ENCODE peak calls at places on chromosome 18, in seven cellular contexts. One of them, this sample, is unnamed.

GRCh38 chr18:9750112-9750511 is 42.0 kb downstream of the RAB31 start:
- DNase-seq in adrenal gland: no peak
- DNase-seq in fibroblast of mammary gland: no peak
- DNase-seq in CD8-positive, alpha-beta T cell: no peak
- DNase-seq in posterior cingulate gyrus: no peak
- DNase-seq in tibial nerve: no peak
- DNase-seq in brain microvascular endothelial cell: no peak
- DNase-seq in this sample: no peak

GRCh38 chr18:7924616-7925015 is 357.5 kb downstream of the PTPRM start:
- DNase-seq in adrenal gland: no peak
- DNase-seq in fibroblast of mammary gland: no peak
- DNase-seq in CD8-positive, alpha-beta T cell: no peak
- DNase-seq in posterior cingulate gyrus: no peak
- DNase-seq in tibial nerve: no peak
- DNase-seq in brain microvascular endothelial cell: no peak
- DNase-seq in this sample: no peak

GRCh38 chr18:39191058-39191457 is 1625.5 kb upstream of the CELF4 start:
- DNase-seq in adrenal gland: no peak
- DNase-seq in fibroblast of mammary gland: no peak
- DNase-seq in CD8-positive, alpha-beta T cell: no peak
- DNase-seq in posterior cingulate gyrus: no peak
- DNase-seq in tibial nerve: no peak
- DNase-seq in brain microvascular endothelial cell: no peak
- DNase-seq in this sample: no peak

GRCh38 chr18:45275367-45276113 is 339.7 kb upstream of the SLC14A2 start:
- DNase-seq in adrenal gland: no peak
- DNase-seq in fibroblast of mammary gland: peak
- DNase-seq in CD8-positive, alpha-beta T cell: no peak
- DNase-seq in posterior cingulate gyrus: no peak
- DNase-seq in tibial nerve: peak
- DNase-seq in brain microvascular endothelial cell: peak
- DNase-seq in this sample: no peak

GRCh38 chr18:78982186-78982585 is 2.6 kb downstream of the SALL3 start:
- DNase-seq in adrenal gland: no peak
- DNase-seq in fibroblast of mammary gland: no peak
- DNase-seq in CD8-positive, alpha-beta T cell: no peak
- DNase-seq in posterior cingulate gyrus: no peak
- DNase-seq in tibial nerve: no peak
- DNase-seq in brain microvascular endothelial cell: no peak
- DNase-seq in this sample: no peak

GRCh38 chr18:36078751-36079529 is 11.6 kb upstream of the RPRD1A start:
- DNase-seq in adrenal gland: no peak
- DNase-seq in fibroblast of mammary gland: peak
- DNase-seq in CD8-positive, alpha-beta T cell: no peak
- DNase-seq in posterior cingulate gyrus: no peak
- DNase-seq in tibial nerve: no peak
- DNase-seq in brain microvascular endothelial cell: peak
- DNase-seq in this sample: no peak

GRCh38 chr18:23652232-23652631 is 10.5 kb downstream of the ANKRD29 start:
- DNase-seq in adrenal gland: no peak
- DNase-seq in fibroblast of mammary gland: no peak
- DNase-seq in CD8-positive, alpha-beta T cell: no peak
- DNase-seq in posterior cingulate gyrus: no peak
- DNase-seq in tibial nerve: no peak
- DNase-seq in brain microvascular endothelial cell: no peak
- DNase-seq in this sample: no peak

GRCh38 chr18:7482342-7482741 is 84.8 kb upstream of the PTPRM start:
- DNase-seq in adrenal gland: no peak
- DNase-seq in fibroblast of mammary gland: peak
- DNase-seq in CD8-positive, alpha-beta T cell: no peak
- DNase-seq in posterior cingulate gyrus: no peak
- DNase-seq in tibial nerve: no peak
- DNase-seq in brain microvascular endothelial cell: no peak
- DNase-seq in this sample: no peak

GRCh38 chr18:111292-112014 is 46.9 kb upstream of the USP14 start:
- DNase-seq in adrenal gland: peak
- DNase-seq in fibroblast of mammary gland: no peak
- DNase-seq in CD8-positive, alpha-beta T cell: peak
- DNase-seq in posterior cingulate gyrus: peak
- DNase-seq in tibial nerve: no peak
- DNase-seq in brain microvascular endothelial cell: no peak
- DNase-seq in this sample: peak

GRCh38 chr18:304887-305529 is 37.2 kb upstream of the THOC1 start:
- DNase-seq in adrenal gland: no peak
- DNase-seq in fibroblast of mammary gland: no peak
- DNase-seq in CD8-positive, alpha-beta T cell: no peak
- DNase-seq in posterior cingulate gyrus: no peak
- DNase-seq in tibial nerve: no peak
- DNase-seq in brain microvascular endothelial cell: no peak
- DNase-seq in this sample: no peak

GRCh38 chr18:6069539-6069938 is 174.2 kb upstream of the TMEM200C start:
- DNase-seq in adrenal gland: no peak
- DNase-seq in fibroblast of mammary gland: peak
- DNase-seq in CD8-positive, alpha-beta T cell: no peak
- DNase-seq in posterior cingulate gyrus: no peak
- DNase-seq in tibial nerve: no peak
- DNase-seq in brain microvascular endothelial cell: peak
- DNase-seq in this sample: no peak

GRCh38 chr18:7272268-7273049 is 41.6 kb downstream of the LRRC30 start:
- DNase-seq in adrenal gland: peak
- DNase-seq in fibroblast of mammary gland: peak
- DNase-seq in CD8-positive, alpha-beta T cell: no peak
- DNase-seq in posterior cingulate gyrus: peak
- DNase-seq in tibial nerve: peak
- DNase-seq in brain microvascular endothelial cell: peak
- DNase-seq in this sample: peak

GRCh38 chr18:63823516-63824219 is 48.5 kb downstream of the SERPINB7 start:
- DNase-seq in adrenal gland: no peak
- DNase-seq in fibroblast of mammary gland: peak
- DNase-seq in CD8-positive, alpha-beta T cell: no peak
- DNase-seq in posterior cingulate gyrus: no peak
- DNase-seq in tibial nerve: peak
- DNase-seq in brain microvascular endothelial cell: peak
- DNase-seq in this sample: peak

GRCh38 chr18:21168880-21169279 is 57.3 kb upstream of the ROCK1 start:
- DNase-seq in adrenal gland: no peak
- DNase-seq in fibroblast of mammary gland: no peak
- DNase-seq in CD8-positive, alpha-beta T cell: no peak
- DNase-seq in posterior cingulate gyrus: no peak
- DNase-seq in tibial nerve: no peak
- DNase-seq in brain microvascular endothelial cell: no peak
- DNase-seq in this sample: no peak

GRCh38 chr18:21191596-21192307 is 50.3 kb upstream of the GREB1L start:
- DNase-seq in adrenal gland: peak
- DNase-seq in fibroblast of mammary gland: peak
- DNase-seq in CD8-positive, alpha-beta T cell: no peak
- DNase-seq in posterior cingulate gyrus: peak
- DNase-seq in tibial nerve: peak
- DNase-seq in brain microvascular endothelial cell: peak
- DNase-seq in this sample: peak

GRCh38 chr18:74373428-74373827 is 57.8 kb downstream of the C18orf63 start:
- DNase-seq in adrenal gland: no peak
- DNase-seq in fibroblast of mammary gland: no peak
- DNase-seq in CD8-positive, alpha-beta T cell: peak
- DNase-seq in posterior cingulate gyrus: no peak
- DNase-seq in tibial nerve: no peak
- DNase-seq in brain microvascular endothelial cell: no peak
- DNase-seq in this sample: no peak

GRCh38 chr18:25516121-25516520 is 164.2 kb upstream of the ZNF521 start:
- DNase-seq in adrenal gland: no peak
- DNase-seq in fibroblast of mammary gland: no peak
- DNase-seq in CD8-positive, alpha-beta T cell: no peak
- DNase-seq in posterior cingulate gyrus: no peak
- DNase-seq in tibial nerve: no peak
- DNase-seq in brain microvascular endothelial cell: no peak
- DNase-seq in this sample: no peak

GRCh38 chr18:75874401-75875093 is 447.0 kb upstream of the SMIM21 start:
- DNase-seq in adrenal gland: no peak
- DNase-seq in fibroblast of mammary gland: no peak
- DNase-seq in CD8-positive, alpha-beta T cell: no peak
- DNase-seq in posterior cingulate gyrus: no peak
- DNase-seq in tibial nerve: no peak
- DNase-seq in brain microvascular endothelial cell: no peak
- DNase-seq in this sample: no peak

GRCh38 chr18:62625019-62625418 is 90.3 kb upstream of the PHLPP1 start:
- DNase-seq in adrenal gland: no peak
- DNase-seq in fibroblast of mammary gland: no peak
- DNase-seq in CD8-positive, alpha-beta T cell: no peak
- DNase-seq in posterior cingulate gyrus: no peak
- DNase-seq in tibial nerve: no peak
- DNase-seq in brain microvascular endothelial cell: no peak
- DNase-seq in this sample: no peak

GRCh38 chr18:3321133-3321812 is 59.3 kb downstream of the MYL12B start:
- DNase-seq in adrenal gland: peak
- DNase-seq in fibroblast of mammary gland: peak
- DNase-seq in CD8-positive, alpha-beta T cell: no peak
- DNase-seq in posterior cingulate gyrus: no peak
- DNase-seq in tibial nerve: no peak
- DNase-seq in brain microvascular endothelial cell: peak
- DNase-seq in this sample: no peak

GRCh38 chr18:46449033-46449432 is 208.0 kb downstream of the LOXHD1 start:
- DNase-seq in adrenal gland: no peak
- DNase-seq in fibroblast of mammary gland: peak
- DNase-seq in CD8-positive, alpha-beta T cell: no peak
- DNase-seq in posterior cingulate gyrus: no peak
- DNase-seq in tibial nerve: no peak
- DNase-seq in brain microvascular endothelial cell: no peak
- DNase-seq in this sample: no peak

GRCh38 chr18:78891185-78891762 is 88.3 kb upstream of the SALL3 start:
- DNase-seq in adrenal gland: no peak
- DNase-seq in fibroblast of mammary gland: no peak
- DNase-seq in CD8-positive, alpha-beta T cell: no peak
- DNase-seq in posterior cingulate gyrus: no peak
- DNase-seq in tibial nerve: no peak
- DNase-seq in brain microvascular endothelial cell: no peak
- DNase-seq in this sample: no peak

GRCh38 chr18:10787293-10787901 is 261.6 kb downstream of the NAPG start:
- DNase-seq in adrenal gland: peak
- DNase-seq in fibroblast of mammary gland: peak
- DNase-seq in CD8-positive, alpha-beta T cell: peak
- DNase-seq in posterior cingulate gyrus: peak
- DNase-seq in tibial nerve: peak
- DNase-seq in brain microvascular endothelial cell: peak
- DNase-seq in this sample: peak

GRCh38 chr18:48834421-48835011 is 116.2 kb downstream of the SMAD7 start:
- DNase-seq in adrenal gland: peak
- DNase-seq in fibroblast of mammary gland: peak
- DNase-seq in CD8-positive, alpha-beta T cell: peak
- DNase-seq in posterior cingulate gyrus: no peak
- DNase-seq in tibial nerve: peak
- DNase-seq in brain microvascular endothelial cell: peak
- DNase-seq in this sample: peak

GRCh38 chr18:22286576-22286975 is 117.2 kb downstream of the GATA6 start:
- DNase-seq in adrenal gland: peak
- DNase-seq in fibroblast of mammary gland: no peak
- DNase-seq in CD8-positive, alpha-beta T cell: no peak
- DNase-seq in posterior cingulate gyrus: no peak
- DNase-seq in tibial nerve: no peak
- DNase-seq in brain microvascular endothelial cell: no peak
- DNase-seq in this sample: no peak

GRCh38 chr18:457120-457519 is 43.4 kb downstream of the COLEC12 start:
- DNase-seq in adrenal gland: peak
- DNase-seq in fibroblast of mammary gland: peak
- DNase-seq in CD8-positive, alpha-beta T cell: no peak
- DNase-seq in posterior cingulate gyrus: no peak
- DNase-seq in tibial nerve: peak
- DNase-seq in brain microvascular endothelial cell: peak
- DNase-seq in this sample: peak

GRCh38 chr18:22169889-22170420 is 566 bp downstream of the GATA6 start:
- DNase-seq in adrenal gland: no peak
- DNase-seq in fibroblast of mammary gland: peak
- DNase-seq in CD8-positive, alpha-beta T cell: no peak
- DNase-seq in posterior cingulate gyrus: no peak
- DNase-seq in tibial nerve: no peak
- DNase-seq in brain microvascular endothelial cell: no peak
- DNase-seq in this sample: peak

GRCh38 chr18:51169731-51170130 is 27.8 kb downstream of the MEX3C start:
- DNase-seq in adrenal gland: no peak
- DNase-seq in fibroblast of mammary gland: no peak
- DNase-seq in CD8-positive, alpha-beta T cell: no peak
- DNase-seq in posterior cingulate gyrus: no peak
- DNase-seq in tibial nerve: no peak
- DNase-seq in brain microvascular endothelial cell: no peak
- DNase-seq in this sample: no peak

GRCh38 chr18:62576858-62577512 is 54.2 kb downstream of the ZCCHC2 start:
- DNase-seq in adrenal gland: no peak
- DNase-seq in fibroblast of mammary gland: no peak
- DNase-seq in CD8-positive, alpha-beta T cell: no peak
- DNase-seq in posterior cingulate gyrus: no peak
- DNase-seq in tibial nerve: no peak
- DNase-seq in brain microvascular endothelial cell: no peak
- DNase-seq in this sample: no peak

GRCh38 chr18:60549338-60549960 is 176.9 kb upstream of the MC4R start:
- DNase-seq in adrenal gland: no peak
- DNase-seq in fibroblast of mammary gland: peak
- DNase-seq in CD8-positive, alpha-beta T cell: no peak
- DNase-seq in posterior cingulate gyrus: no peak
- DNase-seq in tibial nerve: peak
- DNase-seq in brain microvascular endothelial cell: peak
- DNase-seq in this sample: no peak

GRCh38 chr18:46721331-46721730 is 35.5 kb downstream of the ST8SIA5 start:
- DNase-seq in adrenal gland: no peak
- DNase-seq in fibroblast of mammary gland: no peak
- DNase-seq in CD8-positive, alpha-beta T cell: no peak
- DNase-seq in posterior cingulate gyrus: no peak
- DNase-seq in tibial nerve: no peak
- DNase-seq in brain microvascular endothelial cell: no peak
- DNase-seq in this sample: no peak

GRCh38 chr18:12470382-12471090 is 62.8 kb downstream of the PRELID3A start:
- DNase-seq in adrenal gland: no peak
- DNase-seq in fibroblast of mammary gland: peak
- DNase-seq in CD8-positive, alpha-beta T cell: no peak
- DNase-seq in posterior cingulate gyrus: no peak
- DNase-seq in tibial nerve: peak
- DNase-seq in brain microvascular endothelial cell: no peak
- DNase-seq in this sample: no peak

GRCh38 chr18:23784811-23785245 is 95.6 kb downstream of the LAMA3 start:
- DNase-seq in adrenal gland: no peak
- DNase-seq in fibroblast of mammary gland: peak
- DNase-seq in CD8-positive, alpha-beta T cell: no peak
- DNase-seq in posterior cingulate gyrus: no peak
- DNase-seq in tibial nerve: no peak
- DNase-seq in brain microvascular endothelial cell: peak
- DNase-seq in this sample: no peak

GRCh38 chr18:74905245-74905644 is 303.7 kb downstream of the PTGR3 start:
- DNase-seq in adrenal gland: no peak
- DNase-seq in fibroblast of mammary gland: peak
- DNase-seq in CD8-positive, alpha-beta T cell: no peak
- DNase-seq in posterior cingulate gyrus: no peak
- DNase-seq in tibial nerve: no peak
- DNase-seq in brain microvascular endothelial cell: no peak
- DNase-seq in this sample: no peak

GRCh38 chr18:42392416-42392815 is 437.4 kb downstream of the PIK3C3 start:
- DNase-seq in adrenal gland: no peak
- DNase-seq in fibroblast of mammary gland: no peak
- DNase-seq in CD8-positive, alpha-beta T cell: no peak
- DNase-seq in posterior cingulate gyrus: no peak
- DNase-seq in tibial nerve: no peak
- DNase-seq in brain microvascular endothelial cell: no peak
- DNase-seq in this sample: no peak

GRCh38 chr18:3903341-3903740 is 453.4 kb downstream of the TGIF1 start:
- DNase-seq in adrenal gland: no peak
- DNase-seq in fibroblast of mammary gland: peak
- DNase-seq in CD8-positive, alpha-beta T cell: no peak
- DNase-seq in posterior cingulate gyrus: no peak
- DNase-seq in tibial nerve: no peak
- DNase-seq in brain microvascular endothelial cell: peak
- DNase-seq in this sample: no peak